ENCODE peak calls at places on chromosome 20, in seven cellular contexts. One of them, this sample, is unnamed.

GRCh38 chr20:51280047-51280446 is 257.1 kb upstream of the KCNG1 start:
- DNase-seq in neuronal stem cell: no peak
- DNase-seq in C1 segment of cervical spinal cord: no peak
- DNase-seq in uterus: no peak
- DNase-seq in activated gamma-delta T cell treated with anti-CD3 and anti-CD28 coated beads, Interleukin-2, amount 50 U/mL, for 16 hours: no peak
- DNase-seq in RWPE1: no peak
- DNase-seq in activated CD4-positive, alpha-beta memory T cell treated with anti-CD3 and anti-CD28 coated beads for 36 hours: no peak
- DNase-seq in this sample: no peak

GRCh38 chr20:47574616-47575401 is 73.1 kb downstream of the NCOA3 start:
- DNase-seq in neuronal stem cell: no peak
- DNase-seq in C1 segment of cervical spinal cord: no peak
- DNase-seq in uterus: no peak
- DNase-seq in activated gamma-delta T cell treated with anti-CD3 and anti-CD28 coated beads, Interleukin-2, amount 50 U/mL, for 16 hours: no peak
- DNase-seq in RWPE1: no peak
- DNase-seq in activated CD4-positive, alpha-beta memory T cell treated with anti-CD3 and anti-CD28 coated beads for 36 hours: no peak
- DNase-seq in this sample: peak

GRCh38 chr20:40390654-40391053 is 298.4 kb downstream of the MAFB start:
- DNase-seq in neuronal stem cell: no peak
- DNase-seq in C1 segment of cervical spinal cord: no peak
- DNase-seq in uterus: no peak
- DNase-seq in activated gamma-delta T cell treated with anti-CD3 and anti-CD28 coated beads, Interleukin-2, amount 50 U/mL, for 16 hours: no peak
- DNase-seq in RWPE1: no peak
- DNase-seq in activated CD4-positive, alpha-beta memory T cell treated with anti-CD3 and anti-CD28 coated beads for 36 hours: no peak
- DNase-seq in this sample: no peak

GRCh38 chr20:61777773-61778484 is 287.8 kb downstream of the TAF4 start:
- DNase-seq in neuronal stem cell: no peak
- DNase-seq in C1 segment of cervical spinal cord: no peak
- DNase-seq in uterus: no peak
- DNase-seq in activated gamma-delta T cell treated with anti-CD3 and anti-CD28 coated beads, Interleukin-2, amount 50 U/mL, for 16 hours: no peak
- DNase-seq in RWPE1: no peak
- DNase-seq in activated CD4-positive, alpha-beta memory T cell treated with anti-CD3 and anti-CD28 coated beads for 36 hours: no peak
- DNase-seq in this sample: no peak

GRCh38 chr20:19737025-19737424 is 21.0 kb upstream of the RIN2 start:
- DNase-seq in neuronal stem cell: no peak
- DNase-seq in C1 segment of cervical spinal cord: no peak
- DNase-seq in uterus: no peak
- DNase-seq in activated gamma-delta T cell treated with anti-CD3 and anti-CD28 coated beads, Interleukin-2, amount 50 U/mL, for 16 hours: no peak
- DNase-seq in RWPE1: peak
- DNase-seq in activated CD4-positive, alpha-beta memory T cell treated with anti-CD3 and anti-CD28 coated beads for 36 hours: peak
- DNase-seq in this sample: no peak

GRCh38 chr20:605237-605636 is 4.9 kb downstream of the TCF15 start:
- DNase-seq in neuronal stem cell: no peak
- DNase-seq in C1 segment of cervical spinal cord: no peak
- DNase-seq in uterus: no peak
- DNase-seq in activated gamma-delta T cell treated with anti-CD3 and anti-CD28 coated beads, Interleukin-2, amount 50 U/mL, for 16 hours: no peak
- DNase-seq in RWPE1: no peak
- DNase-seq in activated CD4-positive, alpha-beta memory T cell treated with anti-CD3 and anti-CD28 coated beads for 36 hours: no peak
- DNase-seq in this sample: no peak

GRCh38 chr20:24160563-24161355 is 172.2 kb upstream of the GGTLC1 start:
- DNase-seq in neuronal stem cell: peak
- DNase-seq in C1 segment of cervical spinal cord: peak
- DNase-seq in uterus: peak
- DNase-seq in activated gamma-delta T cell treated with anti-CD3 and anti-CD28 coated beads, Interleukin-2, amount 50 U/mL, for 16 hours: no peak
- DNase-seq in RWPE1: peak
- DNase-seq in activated CD4-positive, alpha-beta memory T cell treated with anti-CD3 and anti-CD28 coated beads for 36 hours: peak
- DNase-seq in this sample: peak

GRCh38 chr20:56328861-56329260 is 29.9 kb upstream of the FAM210B start:
- DNase-seq in neuronal stem cell: no peak
- DNase-seq in C1 segment of cervical spinal cord: no peak
- DNase-seq in uterus: no peak
- DNase-seq in activated gamma-delta T cell treated with anti-CD3 and anti-CD28 coated beads, Interleukin-2, amount 50 U/mL, for 16 hours: no peak
- DNase-seq in RWPE1: peak
- DNase-seq in activated CD4-positive, alpha-beta memory T cell treated with anti-CD3 and anti-CD28 coated beads for 36 hours: no peak
- DNase-seq in this sample: peak

GRCh38 chr20:13200767-13201500 is 20.1 kb upstream of the ISM1 start:
- DNase-seq in neuronal stem cell: peak
- DNase-seq in C1 segment of cervical spinal cord: no peak
- DNase-seq in uterus: no peak
- DNase-seq in activated gamma-delta T cell treated with anti-CD3 and anti-CD28 coated beads, Interleukin-2, amount 50 U/mL, for 16 hours: no peak
- DNase-seq in RWPE1: no peak
- DNase-seq in activated CD4-positive, alpha-beta memory T cell treated with anti-CD3 and anti-CD28 coated beads for 36 hours: no peak
- DNase-seq in this sample: no peak

GRCh38 chr20:32356935-32357868 is 929 bp upstream of the ASXL1 start:
- DNase-seq in neuronal stem cell: no peak
- DNase-seq in C1 segment of cervical spinal cord: no peak
- DNase-seq in uterus: peak
- DNase-seq in activated gamma-delta T cell treated with anti-CD3 and anti-CD28 coated beads, Interleukin-2, amount 50 U/mL, for 16 hours: no peak
- DNase-seq in RWPE1: peak
- DNase-seq in activated CD4-positive, alpha-beta memory T cell treated with anti-CD3 and anti-CD28 coated beads for 36 hours: no peak
- DNase-seq in this sample: peak